ENCODE peak calls at places on chromosome 20, in seven cellular contexts. Q is brain microvascular endothelial cell, E is aorta, Z is stomach, K is fibroblast of mammary gland, H is right cardiac atrium, A is coronary artery. G is an unnamed sample.
A peak's percentile ranks its signal among the peaks of the same experiment; 100 is the strongest.

GRCh38 chr20:10385850-10386544 is 48.0 kb downstream of the MKKS start:
- DNase-seq in K (peak; percentile 13), Q (peak; percentile 27), Z (no peak), A (no peak), E (no peak), H (no peak), G (no peak)

GRCh38 chr20:60808003-60808402 is 444.1 kb upstream of the CDH4 start:
- DNase-seq in A (no peak), E (no peak), H (no peak), Z (no peak), Q (no peak), K (no peak), G (no peak)

GRCh38 chr20:61628480-61628879 is 376.4 kb downstream of the CDH4 start:
- DNase-seq in K (no peak), A (no peak), H (no peak), Z (no peak), Q (no peak), E (peak; percentile 60), G (no peak)

GRCh38 chr20:5529331-5530142 is 212.8 kb upstream of the PROKR2 start:
- DNase-seq in Q (peak; percentile 69), H (peak; percentile 93), A (no peak), Z (peak; percentile 89), E (peak; percentile 95), K (peak; percentile 68), G (peak; percentile 86)

GRCh38 chr20:13220194-13220856 is 749 bp upstream of the ISM1 start:
- DNase-seq in K (peak; percentile 32), Q (no peak), E (peak; percentile 93), A (peak; percentile 80), Z (peak; percentile 27), H (peak; percentile 64), G (no peak)

GRCh38 chr20:14566505-14566904 is 229.1 kb upstream of the FLRT3 start:
- DNase-seq in K (peak; percentile 87), Q (no peak), Z (no peak), A (no peak), E (no peak), H (peak; percentile 18), G (no peak)

GRCh38 chr20:19860742-19861141 is 102.7 kb downstream of the RIN2 start:
- DNase-seq in Z (no peak), Q (no peak), E (no peak), H (no peak), A (no peak), K (no peak), G (no peak)

GRCh38 chr20:37580069-37580468 is 52.4 kb upstream of the BLCAP start:
- DNase-seq in K (no peak), Q (no peak), H (no peak), Z (no peak), E (no peak), A (no peak), G (no peak)

GRCh38 chr20:44170796-44171410 is 16.1 kb downstream of the JPH2 start:
- DNase-seq in K (peak; percentile 53), E (no peak), Q (no peak), A (no peak), H (no peak), Z (no peak), G (no peak)

GRCh38 chr20:53194310-53194709 is 222.2 kb downstream of the TSHZ2 start:
- DNase-seq in E (no peak), Z (no peak), A (no peak), K (no peak), H (no peak), Q (no peak), G (no peak)

GRCh38 chr20:53191957-53192356 is 219.8 kb downstream of the TSHZ2 start:
- DNase-seq in K (no peak), Z (no peak), E (no peak), H (no peak), A (no peak), Q (no peak), G (no peak)

GRCh38 chr20:53186630-53187029 is 214.5 kb downstream of the TSHZ2 start:
- DNase-seq in E (no peak), H (no peak), A (no peak), Z (no peak), K (no peak), Q (no peak), G (no peak)

GRCh38 chr20:53187402-53187801 is 215.2 kb downstream of the TSHZ2 start:
- DNase-seq in K (no peak), Z (no peak), Q (no peak), A (no peak), E (no peak), H (no peak), G (peak; percentile 41)

DNA sequence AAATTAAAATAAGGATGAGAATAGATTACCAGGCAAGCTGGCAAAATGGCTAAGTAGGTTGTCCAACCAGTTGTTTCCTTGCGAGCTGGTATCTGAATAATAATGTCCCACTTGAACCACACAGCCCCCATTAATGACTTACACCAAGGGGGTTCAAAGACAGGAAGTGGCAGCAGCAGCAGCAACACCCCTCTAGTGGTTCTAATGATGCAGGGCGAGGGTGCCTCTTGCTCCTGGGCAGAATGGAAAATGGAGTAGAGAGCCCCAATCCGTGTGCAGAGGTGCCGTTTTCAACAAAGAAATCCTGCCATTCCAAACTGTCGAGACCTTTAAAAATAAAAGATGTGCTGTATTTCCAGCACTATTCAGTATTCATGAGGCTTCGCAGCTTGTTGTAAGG is 218.1 kb downstream of the TSHZ2 start:
- DNase-seq in Q (no peak), A (no peak), Z (no peak), H (no peak), E (no peak), K (no peak), G (no peak)
- H3K4me3 ChIP-seq in Q (no peak overlapping the region), A (no peak overlapping the region), Z (no peak overlapping the region), H (no peak overlapping the region), E (no peak overlapping the region), K (no peak overlapping the region), G (no peak overlapping the region)

GRCh38 chr20:23083553-23084220 is 2.4 kb downstream of the CD93 start:
- DNase-seq in H (no peak), E (no peak), Z (no peak), Q (no peak), A (peak; percentile 73), K (no peak), G (no peak)
- H3K4me3 ChIP-seq in H (peak overlapping the region; percentile 37), E (no peak overlapping the region), Z (peak overlapping the region; percentile 26), Q (no peak overlapping the region), A (peak overlapping the region; percentile 71), K (no peak overlapping the region), G (no peak overlapping the region)

GRCh38 chr20:59724457-59725366 is 120.4 kb downstream of the PHACTR3 start:
- DNase-seq in Q (no peak), A (peak; percentile 50), Z (no peak), E (no peak), K (no peak), H (no peak), G (no peak)

GRCh38 chr20:59726196-59726595 is 121.9 kb downstream of the PHACTR3 start:
- DNase-seq in Z (no peak), Q (no peak), E (no peak), K (no peak), A (peak; percentile 64), H (no peak), G (no peak)

GRCh38 chr20:59725476-59726119 is 121.3 kb downstream of the PHACTR3 start:
- DNase-seq in K (no peak), A (peak; percentile 36), Q (no peak), E (no peak), H (no peak), Z (no peak), G (no peak)

GRCh38 chr20:59723108-59723500 is 118.8 kb downstream of the PHACTR3 start:
- DNase-seq in Z (no peak), K (no peak), H (no peak), A (no peak), E (no peak), Q (no peak), G (no peak)

DNA sequence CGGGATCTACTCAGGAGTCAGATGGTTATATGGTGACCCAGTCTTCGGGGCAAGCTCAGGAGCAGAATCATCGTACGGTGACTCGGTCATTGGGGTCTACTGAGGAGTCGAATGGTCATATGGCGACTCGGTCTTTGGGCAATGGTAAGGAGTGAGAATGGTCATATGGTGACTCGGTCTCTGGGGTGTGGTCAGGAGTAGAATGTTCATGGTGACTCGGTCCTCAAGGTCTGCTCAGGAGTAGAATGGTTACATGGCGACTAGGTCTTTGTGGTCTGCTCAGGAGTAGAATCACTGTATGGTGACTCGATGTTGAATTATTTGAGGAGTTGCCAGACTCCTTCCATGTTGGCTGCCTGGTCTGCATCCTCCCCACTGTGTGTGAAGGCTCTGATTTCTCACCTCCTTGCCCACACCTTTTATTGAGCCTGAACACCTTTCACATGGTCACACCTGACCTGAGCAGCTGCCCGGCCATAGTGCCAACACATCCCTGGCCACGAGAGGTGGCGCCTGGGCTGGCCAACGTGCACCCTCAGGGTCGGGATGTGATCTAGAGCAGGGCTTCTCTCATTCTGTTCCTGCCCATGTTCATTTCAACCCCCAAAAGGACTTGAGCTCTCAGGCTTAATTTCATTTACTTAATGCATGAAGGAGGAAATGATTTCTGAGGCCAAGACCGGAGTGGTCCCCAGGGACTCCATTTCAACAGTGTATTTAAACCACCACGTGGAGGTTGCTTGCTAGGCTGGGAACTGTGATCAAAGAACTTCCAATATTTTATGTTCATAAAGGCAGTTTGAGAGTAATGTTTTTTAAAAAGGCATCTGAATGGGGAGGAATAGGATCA is 119.5 kb downstream of the PHACTR3 start:
- DNase-seq in A (no peak), H (no peak), E (no peak), K (peak; percentile 6), Z (no peak), Q (no peak), G (no peak)
- H3K4me3 ChIP-seq in A (no peak overlapping the region), H (no peak overlapping the region), E (no peak overlapping the region), K (no peak overlapping the region), Z (no peak overlapping the region), Q (no peak overlapping the region), G (no peak overlapping the region)

GRCh38 chr20:63007472-63007721 is 633 bp upstream of the BHLHE23 start:
- DNase-seq in Q (no peak), E (no peak), Z (no peak), H (no peak), K (no peak), A (no peak), G (no peak)

GRCh38 chr20:63006611-63007471 is at the start of gene BHLHE23:
- DNase-seq in Z (no peak), E (no peak), Q (no peak), A (no peak), H (peak; percentile 50), K (no peak), G (no peak)

GRCh38 chr20:63005240-63005861 is 1.4 kb downstream of the BHLHE23 start:
- DNase-seq in H (peak; percentile 12), Q (no peak), Z (no peak), E (no peak), K (no peak), A (no peak), G (no peak)

GRCh38 chr20:63004607-63005211 is 2.1 kb downstream of the BHLHE23 start:
- DNase-seq in K (no peak), A (no peak), Q (no peak), H (peak; percentile 43), E (no peak), Z (no peak), G (no peak)

DNA sequence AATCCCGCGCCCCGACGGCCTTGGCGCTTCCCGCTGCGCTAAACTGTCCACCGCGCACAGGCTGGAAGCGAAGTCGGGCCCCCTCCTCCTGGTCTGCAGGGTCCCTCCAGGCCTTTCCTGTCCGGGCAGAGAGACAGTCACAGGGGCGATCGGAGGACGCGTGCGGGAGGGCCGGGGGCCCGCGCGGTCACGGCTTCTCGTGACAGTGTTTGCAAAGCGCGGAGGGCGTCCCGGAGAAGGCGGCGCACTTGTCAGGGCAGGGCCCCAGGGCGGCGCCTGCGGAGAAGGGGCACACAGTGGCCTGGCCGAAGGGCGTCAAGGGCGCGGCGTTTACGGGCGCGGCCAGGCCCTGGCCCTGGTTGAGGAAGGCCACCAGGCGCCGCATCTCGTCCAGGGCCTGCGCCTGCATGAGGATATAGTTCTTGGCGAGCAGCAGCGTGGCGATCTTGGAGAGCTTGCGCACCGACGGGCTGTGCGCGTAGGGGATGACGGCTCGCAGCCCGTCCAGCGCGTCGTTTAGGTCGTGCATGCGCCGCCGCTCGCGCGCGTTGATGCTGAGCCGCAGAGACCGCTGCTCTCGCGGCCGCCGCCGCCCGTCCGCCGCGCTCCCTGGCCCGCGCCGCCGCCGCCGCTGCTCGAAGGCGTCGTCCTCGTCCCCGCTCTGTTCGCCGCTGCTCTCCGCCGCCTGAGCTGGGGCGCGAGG is 751 bp downstream of the BHLHE23 start:
- DNase-seq in A (no peak), E (no peak), H (peak; percentile 32), Q (no peak), K (peak; percentile 24), Z (no peak), G (no peak)
- H3K4me3 ChIP-seq in A (peak overlapping the region; percentile 42), E (no peak overlapping the region), H (no peak overlapping the region), Q (no peak overlapping the region), K (no peak overlapping the region), Z (peak overlapping the region; percentile 22), G (no peak overlapping the region)